ENCODE peak calls at places on chromosome 10, in ten cellular contexts. One of them, this sample, is unnamed.

GRCh38 chr10:117860823-117861222 is 185.9 kb downstream of the RAB11FIP2 start:
- DNase-seq in adrenal gland: no peak
- DNase-seq in body of pancreas: no peak
- DNase-seq in endodermal cell: no peak
- DNase-seq in astrocyte of the spinal cord: peak
- DNase-seq in K562: peak
- DNase-seq in PC-9: no peak
- DNase-seq in transverse colon: no peak
- DNase-seq in upper lobe of right lung: no peak
- DNase-seq in BJ: no peak
- DNase-seq in this sample: no peak

GRCh38 chr10:28293238-28294168 is 9.4 kb downstream of the MPP7 start:
- DNase-seq in K562: no peak
- DNase-seq in PC-9: no peak
- DNase-seq in adrenal gland: no peak
- DNase-seq in astrocyte of the spinal cord: no peak
- DNase-seq in BJ: no peak
- DNase-seq in body of pancreas: no peak
- DNase-seq in endodermal cell: peak
- DNase-seq in transverse colon: no peak
- DNase-seq in upper lobe of right lung: no peak
- DNase-seq in this sample: no peak

GRCh38 chr10:73894245-73894971 is 16.5 kb upstream of the PLAU start:
- DNase-seq in K562: peak
- DNase-seq in body of pancreas: no peak
- DNase-seq in transverse colon: no peak
- DNase-seq in upper lobe of right lung: no peak
- DNase-seq in BJ: no peak
- DNase-seq in adrenal gland: no peak
- DNase-seq in astrocyte of the spinal cord: peak
- DNase-seq in endodermal cell: no peak
- DNase-seq in PC-9: peak
- DNase-seq in this sample: no peak

GRCh38 chr10:88008866-88009470 is 145.5 kb downstream of the PTEN start:
- DNase-seq in PC-9: no peak
- DNase-seq in K562: no peak
- DNase-seq in transverse colon: no peak
- DNase-seq in upper lobe of right lung: no peak
- DNase-seq in body of pancreas: no peak
- DNase-seq in endodermal cell: no peak
- DNase-seq in BJ: no peak
- DNase-seq in astrocyte of the spinal cord: no peak
- DNase-seq in adrenal gland: no peak
- DNase-seq in this sample: no peak

GRCh38 chr10:132020456-132020855 is 38.7 kb upstream of the BNIP3 start:
- DNase-seq in endodermal cell: no peak
- DNase-seq in astrocyte of the spinal cord: no peak
- DNase-seq in body of pancreas: no peak
- DNase-seq in adrenal gland: no peak
- DNase-seq in K562: no peak
- DNase-seq in transverse colon: no peak
- DNase-seq in BJ: no peak
- DNase-seq in PC-9: no peak
- DNase-seq in upper lobe of right lung: no peak
- DNase-seq in this sample: no peak

GRCh38 chr10:82164333-82164732 is 289.3 kb downstream of the NRG3 start:
- DNase-seq in PC-9: no peak
- DNase-seq in astrocyte of the spinal cord: no peak
- DNase-seq in K562: no peak
- DNase-seq in endodermal cell: no peak
- DNase-seq in upper lobe of right lung: no peak
- DNase-seq in adrenal gland: no peak
- DNase-seq in transverse colon: no peak
- DNase-seq in body of pancreas: no peak
- DNase-seq in BJ: no peak
- DNase-seq in this sample: no peak

GRCh38 chr10:22437620-22438588 is 92.6 kb downstream of the SPAG6 start:
- DNase-seq in body of pancreas: no peak
- DNase-seq in PC-9: no peak
- DNase-seq in BJ: no peak
- DNase-seq in adrenal gland: no peak
- DNase-seq in upper lobe of right lung: no peak
- DNase-seq in transverse colon: no peak
- DNase-seq in K562: no peak
- DNase-seq in astrocyte of the spinal cord: peak
- DNase-seq in endodermal cell: no peak
- DNase-seq in this sample: no peak

GRCh38 chr10:61903184-61903990 is 1.9 kb downstream of the ARID5B start:
- DNase-seq in adrenal gland: peak
- DNase-seq in transverse colon: peak
- DNase-seq in PC-9: peak
- DNase-seq in K562: peak
- DNase-seq in BJ: no peak
- DNase-seq in endodermal cell: peak
- DNase-seq in body of pancreas: peak
- DNase-seq in upper lobe of right lung: peak
- DNase-seq in astrocyte of the spinal cord: peak
- DNase-seq in this sample: peak

GRCh38 chr10:87973635-87974034 is 110.2 kb downstream of the PTEN start:
- DNase-seq in transverse colon: no peak
- DNase-seq in BJ: no peak
- DNase-seq in PC-9: no peak
- DNase-seq in upper lobe of right lung: no peak
- DNase-seq in body of pancreas: no peak
- DNase-seq in adrenal gland: no peak
- DNase-seq in K562: no peak
- DNase-seq in astrocyte of the spinal cord: peak
- DNase-seq in endodermal cell: no peak
- DNase-seq in this sample: no peak

GRCh38 chr10:55091691-55092328 is 290.8 kb upstream of the PCDH15 start:
- DNase-seq in BJ: no peak
- DNase-seq in body of pancreas: no peak
- DNase-seq in transverse colon: no peak
- DNase-seq in astrocyte of the spinal cord: peak
- DNase-seq in K562: peak
- DNase-seq in endodermal cell: no peak
- DNase-seq in upper lobe of right lung: no peak
- DNase-seq in PC-9: no peak
- DNase-seq in adrenal gland: peak
- DNase-seq in this sample: no peak

GRCh38 chr10:89668391-89669180 is 23.5 kb upstream of the PANK1 start:
- DNase-seq in BJ: no peak
- DNase-seq in upper lobe of right lung: no peak
- DNase-seq in astrocyte of the spinal cord: no peak
- DNase-seq in K562: no peak
- DNase-seq in body of pancreas: no peak
- DNase-seq in adrenal gland: no peak
- DNase-seq in transverse colon: peak
- DNase-seq in PC-9: no peak
- DNase-seq in endodermal cell: no peak
- DNase-seq in this sample: peak

GRCh38 chr10:1403508-1404230 is 333.7 kb downstream of the ADARB2 start:
- DNase-seq in K562: no peak
- DNase-seq in PC-9: no peak
- DNase-seq in body of pancreas: no peak
- DNase-seq in BJ: no peak
- DNase-seq in adrenal gland: no peak
- DNase-seq in transverse colon: no peak
- DNase-seq in astrocyte of the spinal cord: no peak
- DNase-seq in upper lobe of right lung: no peak
- DNase-seq in endodermal cell: peak
- DNase-seq in this sample: no peak

GRCh38 chr10:125375210-125375609 is 214.8 kb upstream of the CTBP2 start:
- DNase-seq in K562: peak
- DNase-seq in adrenal gland: no peak
- DNase-seq in BJ: no peak
- DNase-seq in upper lobe of right lung: no peak
- DNase-seq in body of pancreas: peak
- DNase-seq in transverse colon: no peak
- DNase-seq in PC-9: peak
- DNase-seq in endodermal cell: no peak
- DNase-seq in astrocyte of the spinal cord: peak
- DNase-seq in this sample: no peak

GRCh38 chr10:1048732-1049424 is at the start of gene IDI1:
- DNase-seq in K562: peak
- DNase-seq in BJ: peak
- DNase-seq in PC-9: peak
- DNase-seq in transverse colon: peak
- DNase-seq in adrenal gland: peak
- DNase-seq in astrocyte of the spinal cord: peak
- DNase-seq in body of pancreas: peak
- DNase-seq in upper lobe of right lung: peak
- DNase-seq in endodermal cell: peak
- DNase-seq in this sample: peak

GRCh38 chr10:99403674-99404073 is 26.8 kb downstream of the GOT1 start:
- DNase-seq in K562: no peak
- DNase-seq in PC-9: no peak
- DNase-seq in upper lobe of right lung: no peak
- DNase-seq in body of pancreas: no peak
- DNase-seq in transverse colon: no peak
- DNase-seq in endodermal cell: no peak
- DNase-seq in astrocyte of the spinal cord: no peak
- DNase-seq in adrenal gland: peak
- DNase-seq in BJ: no peak
- DNase-seq in this sample: no peak

GRCh38 chr10:120945182-120945581 is 94.0 kb downstream of the WDR11 start:
- DNase-seq in K562: no peak
- DNase-seq in body of pancreas: no peak
- DNase-seq in PC-9: no peak
- DNase-seq in astrocyte of the spinal cord: no peak
- DNase-seq in adrenal gland: no peak
- DNase-seq in upper lobe of right lung: no peak
- DNase-seq in transverse colon: no peak
- DNase-seq in endodermal cell: no peak
- DNase-seq in BJ: no peak
- DNase-seq in this sample: no peak

DNA sequence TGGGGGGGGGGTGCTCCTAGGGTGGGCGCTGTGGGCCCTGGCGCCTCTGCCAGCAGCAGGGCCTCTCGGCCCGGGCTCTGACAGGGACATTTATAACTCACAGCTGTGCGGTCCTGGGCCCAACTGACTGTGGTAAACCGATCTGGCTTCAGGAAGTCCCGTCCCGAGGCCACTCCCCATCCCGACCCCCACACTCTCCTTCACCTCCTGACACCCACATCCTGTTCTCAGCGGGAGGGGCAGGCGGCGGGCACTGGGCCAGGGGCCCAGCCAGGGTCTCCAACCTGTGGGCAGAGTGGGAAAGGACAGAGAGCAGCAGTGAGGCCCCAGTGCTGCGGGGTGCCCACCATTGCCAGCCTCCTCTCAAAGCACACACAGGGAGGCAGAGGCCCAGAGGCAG is 69.1 kb downstream of the ZMIZ1 start:
- DNase-seq in BJ: no peak
- DNase-seq in adrenal gland: no peak
- DNase-seq in upper lobe of right lung: no peak
- DNase-seq in K562: no peak
- DNase-seq in body of pancreas: peak
- DNase-seq in PC-9: no peak
- DNase-seq in astrocyte of the spinal cord: peak
- DNase-seq in transverse colon: peak
- DNase-seq in endodermal cell: no peak
- DNase-seq in this sample: peak
- H3K4me3 ChIP-seq in BJ: no peak
- H3K4me3 ChIP-seq in adrenal gland: no peak
- H3K4me3 ChIP-seq in upper lobe of right lung: no peak
- H3K4me3 ChIP-seq in K562: no peak
- H3K4me3 ChIP-seq in body of pancreas: no peak
- H3K4me3 ChIP-seq in PC-9: no peak
- H3K4me3 ChIP-seq in astrocyte of the spinal cord: no peak
- H3K4me3 ChIP-seq in transverse colon: no peak
- H3K4me3 ChIP-seq in endodermal cell: no peak
- H3K4me3 ChIP-seq in this sample: no peak

GRCh38 chr10:100569687-100570517 is 34.2 kb downstream of the HIF1AN start:
- DNase-seq in K562: peak
- DNase-seq in transverse colon: no peak
- DNase-seq in BJ: no peak
- DNase-seq in upper lobe of right lung: no peak
- DNase-seq in endodermal cell: peak
- DNase-seq in astrocyte of the spinal cord: no peak
- DNase-seq in adrenal gland: no peak
- DNase-seq in body of pancreas: peak
- DNase-seq in PC-9: no peak
- DNase-seq in this sample: no peak
- TF ChIP-seq CTCF in K562: no peak
- TF ChIP-seq CTCF in transverse colon: no peak
- TF ChIP-seq CTCF in BJ: no peak
- TF ChIP-seq CTCF in upper lobe of right lung: no peak
- TF ChIP-seq CTCF in endodermal cell: peak
- TF ChIP-seq CTCF in astrocyte of the spinal cord: peak
- TF ChIP-seq CTCF in adrenal gland: no peak
- TF ChIP-seq CTCF in body of pancreas: no peak
- TF ChIP-seq CTCF in PC-9: no peak
- TF ChIP-seq CTCF in this sample: no peak

DNA sequence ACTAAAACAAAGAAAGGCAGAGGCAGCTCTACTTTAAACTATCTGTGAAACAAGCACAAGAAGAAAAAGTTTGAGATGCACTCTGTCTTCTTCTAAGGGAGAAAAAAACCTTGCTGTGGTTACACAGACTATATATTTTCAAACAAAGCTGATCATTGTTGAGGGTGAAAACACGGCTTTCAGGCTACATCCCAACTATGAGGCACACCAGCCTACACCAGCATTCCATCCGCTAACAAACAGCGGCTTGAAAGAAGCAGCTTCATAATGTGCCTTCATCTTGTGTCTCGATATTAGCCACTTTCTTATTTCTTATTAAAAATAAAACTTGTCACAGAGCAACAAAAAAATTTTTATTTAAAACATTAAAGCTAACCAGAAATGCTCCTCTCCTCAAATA is 79.1 kb downstream of the USP6NL start:
- DNase-seq in astrocyte of the spinal cord: peak
- DNase-seq in transverse colon: no peak
- DNase-seq in body of pancreas: no peak
- DNase-seq in endodermal cell: no peak
- DNase-seq in adrenal gland: peak
- DNase-seq in PC-9: no peak
- DNase-seq in upper lobe of right lung: no peak
- DNase-seq in K562: no peak
- DNase-seq in BJ: no peak
- DNase-seq in this sample: no peak
- H3K4me3 ChIP-seq in astrocyte of the spinal cord: no peak
- H3K4me3 ChIP-seq in transverse colon: no peak
- H3K4me3 ChIP-seq in body of pancreas: no peak
- H3K4me3 ChIP-seq in endodermal cell: no peak
- H3K4me3 ChIP-seq in adrenal gland: no peak
- H3K4me3 ChIP-seq in PC-9: no peak
- H3K4me3 ChIP-seq in upper lobe of right lung: no peak
- H3K4me3 ChIP-seq in K562: no peak
- H3K4me3 ChIP-seq in BJ: no peak
- H3K4me3 ChIP-seq in this sample: no peak

GRCh38 chr10:43138757-43139241 is 554 bp downstream of the CSGALNACT2 start:
- DNase-seq in BJ: no peak
- DNase-seq in K562: peak
- DNase-seq in endodermal cell: no peak
- DNase-seq in adrenal gland: peak
- DNase-seq in body of pancreas: peak
- DNase-seq in transverse colon: peak
- DNase-seq in PC-9: peak
- DNase-seq in astrocyte of the spinal cord: peak
- DNase-seq in upper lobe of right lung: no peak
- DNase-seq in this sample: peak
- TF ChIP-seq CTCF in BJ: peak
- TF ChIP-seq CTCF in K562: no peak
- TF ChIP-seq CTCF in endodermal cell: no peak
- TF ChIP-seq CTCF in adrenal gland: no peak
- TF ChIP-seq CTCF in body of pancreas: no peak
- TF ChIP-seq CTCF in transverse colon: no peak
- TF ChIP-seq CTCF in PC-9: no peak
- TF ChIP-seq CTCF in astrocyte of the spinal cord: no peak
- TF ChIP-seq CTCF in upper lobe of right lung: no peak
- TF ChIP-seq CTCF in this sample: no peak

This sample was measured in mucosa of descending colon.